ENCODE peak calls at places on chromosomes 12 and 14, in eight cellular contexts. M is adipocyte, U is PC-3, P is mucosa of descending colon, O is left lung, J is lower lobe of right lung, B is heart left ventricle, W is psoas muscle. Z is an unnamed sample.
A peak's percentile ranks its signal among the peaks of the same experiment; 100 is the strongest.

GRCh38 chr12:116693259-116694227 is 44.3 kb downstream of the SPRING1 start:
- DNase-seq in J (no peak), P (peak; percentile 70), O (no peak), B (no peak), M (no peak), U (no peak), W (no peak), Z (no peak)

GRCh38 chr12:107539196-107539939 is 146.2 kb upstream of the PWP1 start:
- DNase-seq in W (no peak), B (no peak), U (no peak), M (no peak), P (no peak), J (no peak), O (no peak), Z (no peak)

GRCh38 chr14:94114589-94115067 is 4.1 kb downstream of the IFI27 start:
- DNase-seq in J (no peak), B (no peak), P (no peak), M (no peak), W (no peak), U (no peak), O (no peak), Z (peak; percentile 31)

GRCh38 chr14:24818054-24818822 is 184.2 kb upstream of the GZMB start:
- DNase-seq in J (no peak), U (no peak), M (no peak), B (no peak), P (peak; percentile 68), O (no peak), W (no peak), Z (no peak)

GRCh38 chr14:52000019-52000582 is 10.8 kb downstream of the RTRAF start:
- DNase-seq in M (peak; percentile 35), O (no peak), P (no peak), B (no peak), U (no peak), W (no peak), J (no peak), Z (no peak)

GRCh38 chr12:12336511-12336910 is 13.5 kb downstream of the MANSC1 start:
- DNase-seq in W (no peak), U (no peak), J (no peak), P (no peak), O (no peak), B (no peak), M (no peak), Z (peak; percentile 33)

GRCh38 chr14:68476212-68476964 is 316.5 kb downstream of the ZFP36L1 start:
- DNase-seq in B (peak; percentile 57), M (peak; percentile 73), J (peak; percentile 72), U (peak; percentile 85), W (peak; percentile 61), O (no peak), P (peak; percentile 39), Z (peak; percentile 79)

GRCh38 chr12:75790219-75790618 is 241.4 kb downstream of the PHLDA1 start:
- DNase-seq in O (no peak), M (no peak), W (no peak), J (no peak), B (no peak), P (no peak), U (peak; percentile 35), Z (no peak)

GRCh38 chr12:52826611-52827498 is 7.3 kb downstream of the KRT79 start:
- DNase-seq in P (no peak), J (no peak), B (no peak), M (peak; percentile 32), U (no peak), O (no peak), W (no peak), Z (no peak)

GRCh38 chr14:31536201-31536960 is 24.8 kb upstream of the NUBPL start:
- DNase-seq in W (no peak), O (no peak), J (no peak), B (no peak), P (peak; percentile 13), M (no peak), U (peak; percentile 14), Z (no peak)

DNA sequence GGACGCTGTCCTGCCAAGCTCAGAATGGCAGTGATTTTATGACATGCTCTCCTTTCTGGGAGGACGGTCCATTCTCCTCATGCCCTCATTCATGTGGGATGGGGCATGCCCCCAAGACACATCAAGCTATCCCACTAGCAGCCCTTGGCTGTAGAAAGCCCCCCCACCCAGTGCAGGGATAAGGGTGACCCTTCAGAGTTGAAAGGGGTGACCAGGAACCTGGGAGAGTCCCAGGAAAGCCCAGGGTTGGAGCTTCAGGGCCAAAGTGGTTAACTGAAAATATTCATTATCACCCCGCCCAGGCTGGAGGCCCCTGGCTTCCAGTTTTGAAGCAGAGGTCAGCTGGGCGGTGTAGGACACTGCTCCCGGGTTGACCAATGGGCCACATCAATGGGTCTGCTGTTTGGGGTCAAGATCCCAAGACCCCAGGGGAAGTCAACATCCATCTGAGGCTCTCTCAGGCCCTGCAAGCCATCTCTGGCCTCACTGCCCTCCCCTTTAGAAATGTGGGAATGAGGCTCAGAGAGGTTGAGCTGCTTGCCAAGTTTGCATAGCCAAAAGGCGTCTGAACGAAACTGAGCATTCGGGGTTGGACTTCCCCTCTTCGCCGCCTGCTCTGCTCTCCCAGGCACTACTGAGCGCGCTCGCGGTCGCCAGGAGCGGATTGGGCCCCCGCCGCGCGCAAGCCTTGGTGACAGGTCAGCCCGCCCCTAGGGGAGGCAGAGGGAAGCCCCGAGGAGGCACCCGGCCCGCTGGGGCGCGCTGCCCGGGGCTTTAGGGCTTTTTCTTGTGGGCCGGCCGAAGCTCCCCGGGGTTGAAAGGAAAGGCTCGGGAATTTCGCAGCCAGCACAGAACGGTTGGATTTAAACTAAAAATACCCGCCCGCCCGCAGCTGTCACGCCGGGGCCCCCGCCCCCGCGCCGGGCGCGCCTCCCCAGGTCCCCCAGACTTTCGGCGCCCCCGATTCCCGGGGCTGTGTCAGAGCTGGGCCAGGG is 630 bp downstream of the SYNE3 start:
- DNase-seq in J (peak; percentile 84), O (peak; percentile 96), P (peak; percentile 75), M (peak; percentile 80), B (peak; percentile 78), U (peak; percentile 40), W (peak; percentile 75), Z (no peak)
- H3K4me1 ChIP-seq in J (peaks cover 73% of the 10 kb centered on the region), O (peaks cover 43% of the 10 kb centered on the region), P (peaks cover 34% of the 10 kb centered on the region), M (peaks cover 73% of the 10 kb centered on the region), B (peaks cover 59% of the 10 kb centered on the region), U (peaks cover 20% of the 10 kb centered on the region), W (peaks cover 48% of the 10 kb centered on the region), Z (peaks cover 32% of the 10 kb centered on the region)

GRCh38 chr14:23174266-23174665 is 9.2 kb downstream of the SLC7A8 start:
- DNase-seq in B (no peak), J (no peak), M (peak; percentile 75), P (no peak), O (no peak), W (no peak), U (no peak), Z (no peak)

GRCh38 chr14:23173039-23173438 is 10.4 kb downstream of the SLC7A8 start:
- DNase-seq in U (no peak), P (no peak), M (no peak), W (no peak), J (no peak), B (no peak), O (no peak), Z (no peak)

GRCh38 chr14:23174785-23175184 is 8.7 kb downstream of the SLC7A8 start:
- DNase-seq in O (no peak), P (no peak), W (no peak), U (no peak), M (no peak), J (no peak), B (no peak), Z (no peak)

GRCh38 chr14:23172572-23172971 is 10.9 kb downstream of the SLC7A8 start:
- DNase-seq in U (no peak), M (no peak), O (no peak), P (no peak), B (no peak), J (no peak), W (no peak), Z (no peak)

DNA sequence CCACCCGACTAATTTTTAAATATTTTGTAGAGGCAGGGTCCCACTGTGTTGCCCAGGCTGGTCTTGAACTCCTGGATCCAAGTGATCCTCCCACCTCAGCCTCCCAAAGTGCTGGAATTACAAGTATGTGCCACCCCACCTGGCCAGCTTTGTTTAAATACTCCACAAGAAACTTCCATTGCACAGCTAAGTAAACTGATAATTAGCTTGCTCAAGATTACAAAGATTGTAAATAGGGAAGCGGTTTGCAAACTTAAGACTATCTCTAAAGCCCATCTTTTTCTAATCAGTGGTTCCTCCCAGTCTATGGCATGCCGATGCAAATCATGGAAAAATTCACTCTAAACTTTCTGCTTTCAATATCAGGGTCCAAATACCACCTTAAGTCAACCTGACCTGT is 9.7 kb downstream of the SLC7A8 start:
- DNase-seq in P (no peak), B (no peak), O (no peak), J (no peak), W (no peak), M (no peak), U (no peak), Z (no peak)
- H3K4me1 ChIP-seq in P (peaks cover 11% of the 10 kb centered on the region), B (peaks cover 8% of the 10 kb centered on the region), O (no peaks in the 10 kb centered on the region), J (peaks cover 39% of the 10 kb centered on the region), W (peaks cover 35% of the 10 kb centered on the region), M (peaks cover 27% of the 10 kb centered on the region), U (no peaks in the 10 kb centered on the region), Z (peaks cover 16% of the 10 kb centered on the region)

DNA sequence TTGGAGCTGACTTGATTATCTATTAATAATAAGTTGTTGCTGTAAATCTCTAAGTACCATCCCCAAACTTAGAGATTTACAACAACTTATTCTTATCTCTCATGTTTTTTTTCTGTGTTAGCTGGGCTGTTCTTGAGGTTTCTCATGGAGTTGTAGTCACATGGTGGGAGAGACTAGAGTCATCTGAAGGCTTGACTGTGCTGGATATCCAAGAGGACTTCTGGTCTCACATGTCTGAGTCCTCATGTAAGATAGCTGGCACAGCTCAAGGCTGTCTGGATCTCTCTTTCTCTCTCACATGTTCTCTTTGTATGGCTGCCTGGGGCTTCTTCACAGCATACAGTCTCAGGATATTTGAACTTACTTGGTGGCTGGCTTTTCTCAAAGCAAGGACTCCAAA is 63.8 kb downstream of the DACT1 start:
- DNase-seq in U (no peak), B (no peak), P (no peak), J (no peak), O (no peak), W (no peak), M (no peak), Z (no peak)
- H3K4me1 ChIP-seq in U (no peaks in the 10 kb centered on the region), B (no peaks in the 10 kb centered on the region), P (peaks cover 3% of the 10 kb centered on the region), J (no peaks in the 10 kb centered on the region), O (no peaks in the 10 kb centered on the region), W (peaks cover 15% of the 10 kb centered on the region), M (no peaks in the 10 kb centered on the region), Z (peaks cover 18% of the 10 kb centered on the region)

DNA sequence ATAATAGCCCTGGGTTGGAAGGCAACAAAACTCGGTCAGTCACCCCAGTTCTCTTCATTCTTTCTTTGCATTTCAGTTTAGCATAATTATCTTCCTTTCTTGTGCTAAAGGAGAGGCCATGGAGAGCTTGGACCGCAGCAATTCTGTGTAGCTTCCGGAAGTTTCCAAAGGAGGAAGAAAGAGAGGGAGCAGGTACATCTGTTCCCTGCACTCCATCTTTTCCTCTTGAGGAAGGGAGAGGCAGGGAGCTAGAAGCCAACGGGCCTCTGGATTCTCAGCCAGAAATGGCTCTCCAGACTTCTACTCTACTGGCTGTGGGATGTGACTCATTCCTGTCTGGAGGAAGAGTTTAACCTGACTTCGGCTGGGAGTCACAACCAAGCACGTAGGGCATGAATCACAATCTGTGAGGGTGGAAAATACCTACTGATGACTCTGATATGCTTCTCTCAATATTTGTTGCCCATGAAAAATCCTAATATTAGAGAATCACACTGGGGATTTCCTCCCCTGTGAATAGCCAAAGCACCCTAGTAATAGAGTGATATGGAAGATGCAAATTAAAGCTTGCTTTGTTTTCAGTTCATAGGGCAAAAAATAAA is 17.0 kb downstream of the ANO6 start:
- DNase-seq in P (no peak), M (peak; percentile 93), O (no peak), U (peak; percentile 96), B (peak; percentile 28), J (no peak), W (peak; percentile 37), Z (peak; percentile 91)
- H3K4me1 ChIP-seq in P (no peaks in the 10 kb centered on the region), M (peaks cover 53% of the 10 kb centered on the region), O (peaks cover 39% of the 10 kb centered on the region), U (peaks cover 54% of the 10 kb centered on the region), B (peaks cover 49% of the 10 kb centered on the region), J (peaks cover 54% of the 10 kb centered on the region), W (peaks cover 60% of the 10 kb centered on the region), Z (peaks cover 55% of the 10 kb centered on the region)